ENCODE peak calls at places on chromosomes 6 and 20, in six cellular contexts. R is activated effector memory CD4-positive, alpha-beta T cell treated with anti-CD3 and anti-CD28 coated beads, Interleukin-2, amount 50 U/mL, for 16 hours; L is SW 1271; O is NCI-H460; G is central memory CD4-positive, alpha-beta T cell; W is NCI-H1930. U is an unnamed sample.

GRCh38 chr20:32516583-32516982 is 68.5 kb downstream of the NOL4L start:
- DNase-seq in R (no peak), L (no peak), O (no peak), G (no peak), W (no peak), U (no peak)

GRCh38 chr6:111842891-111843290 is 30.4 kb downstream of the FYN start:
- DNase-seq in R (no peak), L (no peak), O (no peak), G (no peak), W (no peak), U (no peak)

GRCh38 chr6:46876126-46876525 is 45.6 kb downstream of the ADGRF5 start:
- DNase-seq in R (no peak), L (peak), O (no peak), G (no peak), W (no peak), U (peak)

GRCh38 chr6:41367700-41368099 is 32.3 kb downstream of the NCR2 start:
- DNase-seq in R (no peak), L (peak), O (peak), G (no peak), W (peak), U (peak)

GRCh38 chr6:43744931-43745727 is 24.9 kb upstream of the VEGFA start:
- DNase-seq in R (peak), L (no peak), O (no peak), G (no peak), W (no peak), U (no peak)

GRCh38 chr6:12223383-12223782 is 66.8 kb upstream of the EDN1 start:
- DNase-seq in R (no peak), L (no peak), O (no peak), G (no peak), W (no peak), U (no peak)

GRCh38 chr6:36618366-36619355 is 24.5 kb downstream of the SRSF3 start:
- DNase-seq in R (peak), L (no peak), O (no peak), G (no peak), W (no peak), U (no peak)

GRCh38 chr6:89977808-89978748 is 83.8 kb downstream of the GJA10 start:
- DNase-seq in R (no peak), L (no peak), O (no peak), G (no peak), W (no peak), U (no peak)

GRCh38 chr6:166555066-166555465 is 31.4 kb downstream of the RAMACL start:
- DNase-seq in R (no peak), L (no peak), O (no peak), G (no peak), W (no peak), U (no peak)

GRCh38 chr6:131197716-131198115 is 62.4 kb downstream of the AKAP7 start:
- DNase-seq in R (no peak), L (no peak), O (no peak), G (peak), W (no peak), U (no peak)

GRCh38 chr6:30348957-30349356 is 4.0 kb downstream of the RPP21 start:
- DNase-seq in R (no peak), L (no peak), O (no peak), G (no peak), W (no peak), U (no peak)

GRCh38 chr6:82227770-82228169 is 19.8 kb downstream of the IBTK start:
- DNase-seq in R (no peak), L (no peak), O (no peak), G (no peak), W (no peak), U (no peak)

GRCh38 chr6:124203106-124203811 is 399.6 kb downstream of the NKAIN2 start:
- DNase-seq in R (no peak), L (no peak), O (no peak), G (no peak), W (no peak), U (no peak)

GRCh38 chr20:53040678-53041674 is 68.8 kb downstream of the TSHZ2 start:
- DNase-seq in R (no peak), L (no peak), O (no peak), G (no peak), W (no peak), U (no peak)

GRCh38 chr6:54157405-54157804 is 46.2 kb downstream of the MLIP start:
- DNase-seq in R (no peak), L (no peak), O (no peak), G (no peak), W (no peak), U (no peak)

GRCh38 chr6:30463651-30464618 is 25.4 kb upstream of the HLA-E start:
- DNase-seq in R (peak), L (no peak), O (no peak), G (peak), W (no peak), U (no peak)

GRCh38 chr6:66900081-66900770 is 1193.2 kb upstream of the EYS start:
- DNase-seq in R (no peak), L (no peak), O (no peak), G (no peak), W (no peak), U (no peak)

GRCh38 chr20:53611449-53611894 is 17.8 kb upstream of the ZNF217 start:
- DNase-seq in R (peak), L (peak), O (peak), G (no peak), W (no peak), U (peak)

GRCh38 chr20:41553142-41553879 is 64.9 kb downstream of the CHD6 start:
- DNase-seq in R (no peak), L (no peak), O (no peak), G (no peak), W (no peak), U (no peak)

GRCh38 chr6:34284563-34285545 is 36.0 kb upstream of the SMIM29 start:
- DNase-seq in R (no peak), L (no peak), O (no peak), G (no peak), W (no peak), U (no peak)

GRCh38 chr6:159715168-159715567 is 12.1 kb upstream of the WTAP start:
- DNase-seq in R (no peak), L (no peak), O (no peak), G (no peak), W (no peak), U (no peak)

GRCh38 chr20:3797592-3798404 is 1.7 kb downstream of the CDC25B start:
- DNase-seq in R (peak), L (no peak), O (no peak), G (peak), W (no peak), U (no peak)

GRCh38 chr6:127606131-127606562 is 29.2 kb downstream of the C6orf58 start:
- DNase-seq in R (no peak), L (peak), O (peak), G (no peak), W (peak), U (peak)

GRCh38 chr6:52221302-52221701 is 23.0 kb downstream of the IL17F start:
- DNase-seq in R (peak), L (no peak), O (no peak), G (no peak), W (no peak), U (no peak)

GRCh38 chr6:126170875-126171489 is 168.9 kb upstream of the CENPW start:
- DNase-seq in R (no peak), L (peak), O (peak), G (no peak), W (no peak), U (no peak)

GRCh38 chr20:46951405-46951804 is 56.8 kb downstream of the EYA2 start:
- DNase-seq in R (no peak), L (no peak), O (no peak), G (no peak), W (no peak), U (no peak)

GRCh38 chr6:107840636-107841264 is 16.6 kb upstream of the SCML4 start:
- DNase-seq in R (no peak), L (no peak), O (no peak), G (no peak), W (no peak), U (no peak)

GRCh38 chr6:160256445-160256844 is 2.2 kb downstream of the SLC22A2 start:
- DNase-seq in R (no peak), L (no peak), O (no peak), G (no peak), W (no peak), U (no peak)

GRCh38 chr20:2693286-2693995 is 861 bp downstream of the EBF4 start:
- DNase-seq in R (peak), L (peak), O (no peak), G (peak), W (peak), U (no peak)

GRCh38 chr6:116251568-116252384 is 2.1 kb downstream of the TSPYL4 start:
- DNase-seq in R (no peak), L (peak), O (no peak), G (no peak), W (no peak), U (no peak)

U was measured in HCT116.